ENCODE peak calls at places on chromosomes 11 and 22, in five cellular contexts. W is neural progenitor cell, Z is bronchial epithelial cell, C is right lobe of liver, H is cardiac muscle cell. E is an unnamed sample. For H3K36me3, the result is how much of the 10 kb centered on the place peaks cover.

GRCh38 chr11:5703741-5704536 is 14.3 kb downstream of the TRIM22 start:
- DNase-seq in W (no peak), Z (no peak), C (no peak), H (no peak), E (no peak)

GRCh38 chr22:49155039-49155808 is 672.4 kb downstream of the BRD1 start:
- DNase-seq in W (no peak), Z (no peak), C (peak), H (peak), E (no peak)

GRCh38 chr11:121741954-121742361 is 289.2 kb upstream of the SORL1-AS1 start:
- DNase-seq in W (no peak), Z (no peak), C (no peak), H (peak), E (peak)

GRCh38 chr11:76233196-76233921 is 27.1 kb upstream of the WNT11 start:
- DNase-seq in W (no peak), Z (no peak), C (no peak), H (no peak), E (no peak)

GRCh38 chr11:40186401-40187091 is 1272.9 kb downstream of the LRRC4C start:
- DNase-seq in W (peak), Z (no peak), C (no peak), H (no peak), E (no peak)

GRCh38 chr11:13297917-13298356 is 20.3 kb downstream of the BMAL1 start:
- DNase-seq in W (no peak), Z (peak), C (no peak), H (no peak), E (no peak)

GRCh38 chr22:50189849-50190181 is 4.1 kb downstream of the TRABD start:
- DNase-seq in W (no peak), Z (no peak), C (no peak), H (no peak), E (no peak)

GRCh38 chr11:94800394-94800793 is 32.2 kb downstream of the AMOTL1 start:
- DNase-seq in W (no peak), Z (no peak), C (no peak), H (no peak), E (peak)

GRCh38 chr11:63858628-63859550 is 20.0 kb downstream of the MARK2 start:
- DNase-seq in W (no peak), Z (no peak), C (no peak), H (no peak), E (peak)

GRCh38 chr11:44575288-44575672 is 9.8 kb downstream of the CD82 start:
- DNase-seq in W (no peak), Z (peak), C (peak), H (no peak), E (no peak)

GRCh38 chr11:116376547-116376946 is 396.2 kb downstream of the BUD13 start:
- DNase-seq in W (no peak), Z (no peak), C (no peak), H (peak), E (no peak)

GRCh38 chr22:32987081-32987631 is 71.0 kb downstream of the SYN3 start:
- DNase-seq in W (peak), Z (peak), C (no peak), H (no peak), E (no peak)

GRCh38 chr11:115222863-115223530 is 281.2 kb downstream of the CADM1 start:
- DNase-seq in W (no peak), Z (no peak), C (no peak), H (no peak), E (no peak)

GRCh38 chr11:45652781-45653180 is 12.6 kb downstream of the CHST1 start:
- DNase-seq in W (peak), Z (peak), C (no peak), H (no peak), E (no peak)

GRCh38 chr11:95301497-95301896 is 70.5 kb upstream of the SESN3 start:
- DNase-seq in W (no peak), Z (peak), C (no peak), H (no peak), E (no peak)

GRCh38 chr22:45170001-45170466 is 6.3 kb downstream of the NUP50 start:
- DNase-seq in W (no peak), Z (no peak), C (no peak), H (no peak), E (no peak)

GRCh38 chr22:46373838-46374662 is 38.5 kb downstream of the TRMU start:
- DNase-seq in W (no peak), Z (no peak), C (no peak), H (no peak), E (peak)

GRCh38 chr11:95697614-95698408 is 91.8 kb downstream of the FAM76B start:
- DNase-seq in W (no peak), Z (no peak), C (no peak), H (no peak), E (no peak)

DNA sequence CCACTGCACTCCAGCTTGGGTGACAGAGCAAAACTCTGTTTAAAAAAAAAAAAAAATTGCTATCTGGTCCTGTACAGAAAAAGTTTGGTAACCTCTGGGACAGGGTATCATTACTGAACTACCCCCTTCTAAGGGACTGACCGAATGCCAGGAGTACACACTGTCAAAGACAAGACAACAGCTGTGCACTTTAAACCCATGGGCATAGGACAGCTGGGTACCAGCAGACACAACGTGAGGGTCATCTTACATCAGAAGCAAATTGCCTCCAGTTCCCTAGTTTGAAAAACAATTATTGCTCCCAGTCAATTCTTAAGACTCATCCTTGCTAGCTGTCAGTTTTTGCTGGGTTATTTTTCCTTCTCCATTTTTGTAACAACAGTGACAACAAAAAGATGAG is 17.8 kb downstream of the CD59 start:
- DNase-seq in W (no peak), Z (no peak), C (no peak), H (no peak), E (no peak)
- H3K36me3 ChIP-seq in W (under half), Z (under half), C (under half), H (under half), E (under half)

GRCh38 chr11:34288482-34288881 is 69.3 kb downstream of the ABTB2 start:
- DNase-seq in W (no peak), Z (no peak), C (no peak), H (peak), E (no peak)

GRCh38 chr11:34284836-34285235 is 73.0 kb downstream of the ABTB2 start:
- DNase-seq in W (peak), Z (no peak), C (no peak), H (no peak), E (no peak)

GRCh38 chr11:34281256-34281655 is 76.6 kb downstream of the ABTB2 start:
- DNase-seq in W (no peak), Z (no peak), C (no peak), H (no peak), E (no peak)

GRCh38 chr11:34278708-34279297 is 79.0 kb downstream of the ABTB2 start:
- DNase-seq in W (no peak), Z (no peak), C (peak), H (no peak), E (no peak)

DNA sequence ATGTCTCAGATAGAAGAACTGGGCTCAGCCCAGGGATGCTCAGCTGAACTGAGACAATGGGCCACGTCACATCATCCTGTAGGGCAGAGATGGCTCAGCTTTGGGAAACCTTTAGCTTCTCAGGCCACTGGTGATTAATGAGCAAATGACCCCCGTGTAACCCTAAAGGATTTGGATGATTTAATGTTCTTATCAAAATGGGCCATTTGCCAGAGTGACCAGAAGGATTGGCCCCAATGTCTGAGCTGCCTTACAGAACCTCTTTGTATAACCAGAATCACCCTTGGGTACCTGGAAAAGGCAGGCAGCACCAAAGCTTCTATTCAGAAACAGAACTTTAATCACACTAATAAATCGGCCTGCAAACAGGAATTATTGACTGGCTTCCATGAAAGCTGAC is 73.6 kb downstream of the ABTB2 start:
- DNase-seq in W (no peak), Z (no peak), C (no peak), H (no peak), E (no peak)
- H3K4me3 ChIP-seq in W (no peak), Z (no peak), C (no peak), H (no peak), E (no peak)

DNA sequence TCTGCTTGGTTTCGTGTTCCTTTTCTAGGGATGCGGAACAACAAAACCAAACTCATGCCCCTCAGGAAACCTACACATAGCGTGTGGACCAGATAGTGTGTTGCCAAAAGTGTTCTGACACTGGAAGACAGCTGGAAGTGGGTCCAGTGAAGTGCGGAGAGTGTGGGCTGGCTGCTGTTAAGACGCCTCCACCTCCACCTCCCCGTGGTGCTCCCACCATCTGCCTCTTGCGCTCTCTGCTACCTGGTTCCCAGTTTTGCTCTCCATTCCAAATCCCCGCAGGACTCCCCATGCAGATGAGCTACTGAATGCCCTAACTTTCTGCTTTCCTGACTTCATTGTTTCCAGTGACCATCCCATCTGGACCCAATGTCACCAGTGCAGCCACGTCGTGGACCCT is 51.8 kb downstream of the NCAPD3 start:
- DNase-seq in W (no peak), Z (no peak), C (no peak), H (no peak), E (no peak)
- H3K36me3 ChIP-seq in W (under half), Z (under half), C (under half), H (under half), E (under half)

GRCh38 chr11:47856186-47856585 is 8.0 kb upstream of the NUP160 start:
- DNase-seq in W (no peak), Z (peak), C (no peak), H (no peak), E (no peak)

GRCh38 chr11:47854667-47855066 is 6.5 kb upstream of the NUP160 start:
- DNase-seq in W (no peak), Z (no peak), C (no peak), H (no peak), E (no peak)

GRCh38 chr11:47857485-47858168 is 9.5 kb upstream of the NUP160 start:
- DNase-seq in W (no peak), Z (no peak), C (no peak), H (no peak), E (no peak)

GRCh38 chr11:47860526-47860925 is 12.4 kb upstream of the NUP160 start:
- DNase-seq in W (no peak), Z (no peak), C (no peak), H (no peak), E (no peak)

GRCh38 chr11:47858169-47858543 is 10.0 kb upstream of the NUP160 start:
- DNase-seq in W (no peak), Z (peak), C (no peak), H (no peak), E (no peak)
- H3K4me3 ChIP-seq in W (no peak), Z (no peak), C (no peak), H (no peak), E (no peak)

GRCh38 chr11:68264244-68264643 is 7.5 kb downstream of the C11orf24 start:
- DNase-seq in W (no peak), Z (no peak), C (no peak), H (no peak), E (no peak)
- H3K36me3 ChIP-seq in W (under half), Z (under half), C (under half), H (under half), E (under half)

GRCh38 chr11:2315395-2316168 is 13.8 kb downstream of the TSPAN32 start:
- DNase-seq in W (no peak), Z (no peak), C (no peak), H (no peak), E (no peak)

GRCh38 chr11:2313051-2313951 is 11.5 kb downstream of the TSPAN32 start:
- DNase-seq in W (no peak), Z (no peak), C (peak), H (no peak), E (no peak)

GRCh38 chr11:2314136-2314524 is 12.3 kb downstream of the TSPAN32 start:
- DNase-seq in W (no peak), Z (no peak), C (peak), H (no peak), E (no peak)

GRCh38 chr11:2316169-2316962 is 14.6 kb downstream of the TSPAN32 start:
- DNase-seq in W (no peak), Z (no peak), C (peak), H (no peak), E (no peak)

DNA sequence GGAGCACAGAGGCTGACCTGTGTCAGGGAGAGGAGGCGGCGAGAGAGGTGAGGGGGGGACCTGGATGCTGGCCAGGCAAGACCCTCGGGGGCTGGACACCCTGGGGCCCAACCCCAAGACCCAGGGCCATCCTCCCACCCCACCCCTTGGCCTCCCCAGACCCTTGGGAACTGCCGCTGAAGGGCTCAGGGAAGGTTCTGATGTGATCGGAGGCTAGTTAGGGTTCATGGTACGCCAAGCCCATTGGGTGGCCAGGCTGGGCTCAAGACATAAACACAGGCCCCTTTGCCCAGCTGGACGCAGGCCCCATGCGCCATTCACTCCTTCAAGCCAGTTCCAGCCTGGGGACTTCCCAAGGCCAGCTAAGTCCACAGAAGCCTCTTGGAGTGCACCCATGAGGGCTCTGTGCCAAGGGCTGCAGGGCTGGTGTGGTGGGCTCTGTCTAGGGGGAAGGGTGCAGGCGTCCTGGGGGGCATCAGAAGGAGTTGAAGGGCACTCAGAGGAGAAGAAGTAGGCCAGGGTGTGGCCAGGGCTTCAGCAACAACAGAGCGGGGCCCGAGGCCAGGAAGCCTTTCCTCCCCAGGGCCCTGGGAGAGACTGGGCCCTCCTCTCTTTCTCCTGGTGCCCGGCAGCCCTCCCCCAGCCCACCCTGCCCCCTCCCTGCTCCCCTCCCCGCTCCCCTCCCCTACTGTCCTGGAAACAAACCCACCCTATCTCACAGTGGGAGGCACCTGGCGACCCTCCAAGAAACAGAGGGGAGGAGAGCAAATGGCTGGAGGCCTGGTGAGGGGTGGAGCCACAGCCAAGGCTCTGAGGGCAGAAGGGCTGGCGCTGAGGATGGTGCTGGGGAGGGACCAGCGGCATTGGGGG is 12.9 kb downstream of the TSPAN32 start:
- DNase-seq in W (no peak), Z (no peak), C (peak), H (peak), E (peak)
- H3K4me3 ChIP-seq in W (no peak), Z (no peak), C (no peak), H (no peak), E (no peak)

DNA sequence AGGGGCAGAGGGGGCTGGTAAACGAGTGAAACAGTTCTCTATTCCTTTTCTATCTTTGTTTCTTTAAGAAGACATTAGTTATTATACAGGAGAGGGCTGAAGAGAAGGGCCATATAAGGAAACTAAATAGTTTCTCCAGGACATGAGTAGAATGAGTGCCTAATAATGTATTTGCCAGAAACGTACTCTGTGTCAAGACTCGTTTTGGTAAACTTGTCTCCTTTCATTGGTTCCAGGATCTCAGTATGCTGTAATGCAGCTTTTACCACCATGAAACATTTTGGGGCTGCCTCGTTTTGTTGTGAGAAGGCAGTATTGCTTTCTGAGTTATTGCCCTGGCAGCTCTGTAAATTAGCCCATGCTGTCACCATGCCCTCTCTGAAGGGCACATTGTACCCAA is 51.7 kb downstream of the POLD3 start:
- DNase-seq in W (no peak), Z (no peak), C (no peak), H (no peak), E (no peak)
- H3K36me3 ChIP-seq in W (under half), Z (under half), C (under half), H (under half), E (under half)

DNA sequence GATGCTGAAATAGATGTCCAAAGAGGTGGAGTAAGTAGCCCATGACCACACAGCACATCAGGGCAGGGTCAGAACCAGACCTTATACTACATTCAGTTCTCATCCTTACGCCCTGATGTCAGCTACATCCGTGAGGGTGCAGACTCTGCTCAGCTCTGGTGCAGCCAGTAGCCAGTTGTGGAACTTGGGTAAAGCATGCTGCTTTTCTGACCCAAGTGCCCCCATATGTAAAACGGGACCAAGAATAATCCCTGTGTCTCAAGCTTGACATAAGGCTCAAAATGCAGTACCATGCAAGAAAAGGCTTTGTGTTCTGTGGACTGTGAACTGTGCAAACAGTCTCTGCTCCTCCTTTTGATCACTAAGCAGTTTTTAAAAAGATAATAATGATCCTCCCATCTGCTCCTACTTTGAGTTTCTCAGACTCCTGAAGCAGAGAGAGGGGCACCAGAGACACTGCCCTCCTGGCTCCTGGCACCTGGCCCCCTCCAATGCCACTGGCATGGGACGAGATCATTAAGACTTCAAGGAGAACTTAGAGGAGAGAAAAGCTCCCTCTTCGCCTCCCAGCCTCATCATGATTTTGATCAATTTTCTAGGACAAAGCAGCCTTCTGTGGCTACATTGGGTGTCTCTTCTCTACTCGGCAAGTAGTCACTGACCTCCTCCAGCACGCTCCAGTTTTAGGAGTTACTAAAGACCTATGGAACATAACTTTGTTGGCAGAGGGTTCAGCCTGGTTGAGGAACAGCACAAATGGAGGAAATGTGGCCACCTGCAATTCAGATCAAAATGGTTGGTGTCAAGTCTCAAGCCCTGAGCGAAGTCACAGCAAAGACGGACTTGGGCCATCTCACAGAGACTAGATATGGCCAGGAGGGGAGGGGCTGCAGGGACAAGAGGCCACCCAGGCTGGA is 23.9 kb downstream of the IL10RA start:
- DNase-seq in W (no peak), Z (no peak), C (no peak), H (no peak), E (no peak)
- H3K4me3 ChIP-seq in W (no peak), Z (no peak), C (no peak), H (no peak), E (no peak)

GRCh38 chr11:35030716-35031213 is 108.2 kb upstream of the CD44 start:
- DNase-seq in W (no peak), Z (peak), C (no peak), H (no peak), E (peak)
- H3K36me3 ChIP-seq in W (under half), Z (under half), C (under half), H (under half), E (under half)

GRCh38 chr11:65892661-65893317 is 2.3 kb downstream of the CCDC85B start:
- DNase-seq in W (no peak), Z (no peak), C (no peak), H (no peak), E (no peak)
- H3K4me3 ChIP-seq in W (no peak), Z (no peak), C (no peak), H (no peak), E (no peak)